ENCODE peak calls at places on chromosomes 3 and 15, in seven cellular contexts. W is colonic mucosa; F is upper lobe of left lung; H is breast epithelium; M is H9; V is tibial artery; T is CD8-positive, alpha-beta T cell. R is an unnamed sample.
A peak's percentile ranks its signal among the peaks of the same experiment; 100 is the strongest.

GRCh38 chr3:131731709-131732108 is 228.9 kb upstream of the MRPL3 start:
- DNase-seq in F (no peak), H (no peak), T (no peak), V (no peak), M (no peak), W (no peak), R (no peak)

GRCh38 chr3:167228135-167228534 is 152.0 kb downstream of the ZBBX start:
- DNase-seq in H (no peak), F (no peak), M (no peak), W (no peak), T (no peak), V (no peak), R (no peak)

GRCh38 chr3:178475062-178475461 is 61.2 kb upstream of the KCNMB2 start:
- DNase-seq in H (no peak), M (no peak), F (no peak), V (no peak), T (no peak), W (no peak), R (no peak)

GRCh38 chr3:71423151-71423906 is 160.2 kb downstream of the FOXP1 start:
- DNase-seq in V (no peak), T (no peak), M (no peak), H (no peak), F (no peak), W (peak; percentile 49), R (no peak)

GRCh38 chr15:89631902-89632264 is 23.4 kb downstream of the KIF7 start:
- DNase-seq in W (no peak), H (no peak), V (no peak), T (no peak), M (no peak), F (no peak), R (peak; percentile 54)

GRCh38 chr15:63920504-63921178 is 86.9 kb upstream of the HERC1 start:
- DNase-seq in V (no peak), H (no peak), M (no peak), W (no peak), T (no peak), F (no peak), R (no peak)

GRCh38 chr3:195708066-195708465 is 12.7 kb upstream of the MUC20 start:
- DNase-seq in H (no peak), W (no peak), M (no peak), F (no peak), T (no peak), V (no peak), R (no peak)

GRCh38 chr3:81315051-81315450 is 446.4 kb downstream of the GBE1 start:
- DNase-seq in T (no peak), M (no peak), H (no peak), V (no peak), F (no peak), W (no peak), R (no peak)

GRCh38 chr15:63357657-63358161 is 23.9 kb downstream of the CA12 start:
- DNase-seq in M (no peak), V (no peak), H (no peak), W (peak; percentile 67), F (no peak), T (no peak), R (no peak)

GRCh38 chr3:133211449-133211848 is 173.3 kb downstream of the TMEM108 start:
- DNase-seq in H (no peak), M (peak; percentile 59), W (no peak), V (no peak), F (no peak), T (no peak), R (no peak)

GRCh38 chr3:120432105-120432860 is 18.5 kb downstream of the FSTL1 start:
- DNase-seq in V (no peak), T (no peak), W (no peak), H (no peak), M (peak; percentile 75), F (no peak), R (peak; percentile 32)

GRCh38 chr3:14640157-14640562 is 11.4 kb upstream of the CCDC174 start:
- DNase-seq in T (no peak), M (no peak), F (no peak), W (no peak), H (no peak), V (no peak), R (no peak)

GRCh38 chr3:106068795-106069194 is 200.0 kb upstream of the CBLB start:
- DNase-seq in W (no peak), H (no peak), F (no peak), M (no peak), V (no peak), T (no peak), R (no peak)

GRCh38 chr3:108401836-108402235 is 105.5 kb downstream of the HHLA2 start:
- DNase-seq in F (no peak), M (no peak), H (no peak), V (no peak), T (no peak), W (no peak), R (no peak)

GRCh38 chr15:29570931-29571727 is 251.1 kb downstream of the TJP1 start:
- DNase-seq in W (peak; percentile 47), T (no peak), F (no peak), V (no peak), H (no peak), M (peak; percentile 69), R (no peak)

GRCh38 chr3:122786067-122786466 is 7.6 kb downstream of the HSPBAP1 start:
- DNase-seq in V (no peak), W (peak; percentile 29), H (no peak), T (no peak), M (no peak), F (no peak), R (no peak)

GRCh38 chr15:60795889-60796288 is 316.9 kb upstream of the ICE2 start:
- DNase-seq in F (no peak), V (no peak), M (no peak), T (no peak), H (no peak), W (no peak), R (no peak)

GRCh38 chr15:78050441-78050809 is 27.1 kb downstream of the TBC1D2B start:
- DNase-seq in W (no peak), F (no peak), H (no peak), V (no peak), M (no peak), T (peak; percentile 40), R (no peak)

GRCh38 chr3:46021516-46021915 is 5.8 kb downstream of the XCR1 start:
- DNase-seq in W (no peak), V (no peak), H (no peak), F (no peak), M (no peak), T (no peak), R (no peak)

GRCh38 chr3:41726891-41727290 is 235.0 kb downstream of the ULK4 start:
- DNase-seq in W (no peak), V (no peak), T (no peak), H (no peak), F (no peak), M (no peak), R (no peak)

GRCh38 chr15:59180946-59181345 is 25.7 kb upstream of the LDHAL6B start:
- DNase-seq in W (no peak), T (no peak), H (no peak), V (no peak), M (no peak), F (no peak), R (no peak)

GRCh38 chr15:85154061-85154460 is 172.4 kb downstream of the PDE8A start:
- DNase-seq in W (no peak), V (no peak), F (no peak), H (no peak), M (no peak), T (no peak), R (no peak)

GRCh38 chr3:193833592-193833991 is 240.6 kb downstream of the OPA1 start:
- DNase-seq in W (no peak), T (no peak), H (no peak), F (no peak), V (no peak), M (no peak), R (no peak)

GRCh38 chr3:193830791-193831191 is 237.8 kb downstream of the OPA1 start:
- DNase-seq in W (no peak), T (no peak), F (no peak), V (no peak), M (no peak), H (no peak), R (no peak)

GRCh38 chr3:193832833-193833413 is 239.9 kb downstream of the OPA1 start:
- DNase-seq in T (no peak), W (no peak), M (no peak), V (no peak), H (no peak), F (no peak), R (no peak)

GRCh38 chr3:193829781-193830180 is 236.8 kb downstream of the OPA1 start:
- DNase-seq in T (no peak), M (no peak), W (no peak), F (peak; percentile 72), H (peak; percentile 71), V (no peak), R (no peak)

DNA sequence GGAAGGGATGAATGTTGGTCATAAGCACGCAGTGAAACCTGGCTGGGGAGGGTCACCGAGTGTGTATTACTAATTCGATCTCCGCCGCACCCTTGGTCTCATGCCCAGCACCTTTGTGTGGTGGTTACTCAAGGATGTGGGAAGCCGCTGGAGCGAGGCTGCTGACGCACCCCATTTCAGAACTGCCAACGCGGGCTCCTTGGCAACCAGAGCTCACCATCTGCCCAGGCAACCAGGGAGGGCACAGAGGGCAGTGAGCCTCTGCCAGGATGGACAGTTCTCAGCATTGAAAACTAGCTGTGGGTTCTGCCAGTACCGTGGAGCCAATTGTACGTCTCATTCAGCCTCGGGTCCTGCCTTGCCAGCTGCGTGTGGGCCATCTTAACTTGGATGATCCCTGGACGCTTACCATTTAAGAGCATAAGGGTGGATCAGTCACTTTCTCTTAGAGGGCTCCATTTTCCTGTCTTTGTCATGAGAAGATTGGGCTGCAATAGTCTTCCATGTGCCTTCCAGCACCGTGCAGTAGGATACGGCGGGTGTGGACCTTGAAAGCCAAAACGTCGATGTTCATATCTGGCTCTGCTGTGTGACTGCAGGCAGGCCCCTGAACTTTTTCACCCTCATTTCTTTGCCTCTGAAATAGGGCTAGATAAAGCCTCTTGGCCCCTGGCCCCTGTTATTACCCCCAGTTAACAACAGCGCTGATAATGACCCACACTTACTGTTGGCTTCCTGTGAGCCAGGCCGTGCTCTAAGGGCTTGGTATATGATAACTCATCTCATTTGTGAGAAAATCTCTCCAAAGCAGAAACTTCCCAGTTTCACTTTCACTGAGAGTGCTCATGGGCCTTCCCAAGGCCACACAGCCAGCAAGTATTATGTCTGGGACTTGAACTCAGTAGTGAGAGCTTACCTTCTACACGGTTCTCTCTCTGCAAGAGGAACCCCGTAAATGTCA is 238.8 kb downstream of the OPA1 start:
- DNase-seq in W (no peak), M (no peak), V (no peak), H (no peak), T (no peak), F (no peak), R (no peak)
- H3K27ac ChIP-seq in W (peak overlapping the region; percentile 25), M (no peak overlapping the region), V (no peak overlapping the region), H (peak overlapping the region; percentile 88), T (no peak overlapping the region), F (peak overlapping the region; percentile 3), R (peak overlapping the region; percentile 58)

GRCh38 chr3:125589743-125590142 is 5.6 kb downstream of the OSBPL11 start:
- DNase-seq in H (no peak), W (no peak), F (no peak), M (no peak), T (no peak), V (no peak), R (no peak)
- H3K4me1 ChIP-seq in H (no peaks in the 10 kb centered on the region), W (no peaks in the 10 kb centered on the region), F (peaks cover 50% of the 10 kb centered on the region), M (no peaks in the 10 kb centered on the region), T (peaks cover 15% of the 10 kb centered on the region), V (peaks cover 46% of the 10 kb centered on the region), R (peaks cover 46% of the 10 kb centered on the region)

GRCh38 chr3:64244011-64244942 is 19.0 kb upstream of the PRICKLE2 start:
- DNase-seq in H (no peak), M (no peak), T (no peak), F (no peak), W (no peak), V (no peak), R (peak; percentile 12)
- TF ChIP-seq CTCF in H (peak; percentile 39), M (peak; percentile 62), T (no peak), F (no peak), W (peak; percentile 14), V (no peak), R (no peak)

GRCh38 chr15:101615414-101615985 is 36.7 kb downstream of the TM2D3 start:
- DNase-seq in W (no peak), M (no peak), F (no peak), V (no peak), H (no peak), T (no peak), R (no peak)
- H3K27ac ChIP-seq in W (no peak overlapping the region), M (no peak overlapping the region), F (no peak overlapping the region), V (peak overlapping the region; percentile 55), H (no peak overlapping the region), T (no peak overlapping the region), R (peak overlapping the region; percentile 27)